ENCODE peak calls at places on chromosomes 6 and 20, in five cellular contexts. M is H54; G is kidney tubule cell; W is CD8-positive, alpha-beta T cell; B is HFF-Myc. X is an unnamed sample.
A peak's percentile ranks its signal among the peaks of the same experiment; 100 is the strongest.

GRCh38 chr6:3517350-3517749 is 60.5 kb upstream of the SLC22A23 start:
- DNase-seq in M (peak; percentile 43), G (peak; percentile 57), W (no peak), B (peak; percentile 22), X (peak; percentile 78)

GRCh38 chr6:53318429-53318828 is 30.3 kb downstream of the ELOVL5 start:
- DNase-seq in M (no peak), G (no peak), W (no peak), B (no peak), X (no peak)

GRCh38 chr6:157631388-157631787 is 191.7 kb upstream of the SNX9 start:
- DNase-seq in M (no peak), G (no peak), W (no peak), B (no peak), X (no peak)

GRCh38 chr6:112690497-112691202 is 343.5 kb downstream of the RFPL4B start:
- DNase-seq in M (no peak), G (no peak), W (no peak), B (no peak), X (no peak)

GRCh38 chr6:162271922-162272321 is 455.6 kb downstream of the PRKN start:
- DNase-seq in M (no peak), G (no peak), W (no peak), B (no peak), X (no peak)

GRCh38 chr20:57568088-57568896 is 7.4 kb downstream of the PCK1 start:
- DNase-seq in M (no peak), G (no peak), W (no peak), B (no peak), X (no peak)

GRCh38 chr6:125191916-125192609 is 38.5 kb downstream of the TPD52L1 start:
- DNase-seq in M (peak; percentile 40), G (peak; percentile 88), W (peak; percentile 31), B (peak; percentile 81), X (peak; percentile 73)

GRCh38 chr6:123534264-123534663 is 102.5 kb downstream of the TRDN start:
- DNase-seq in M (no peak), G (no peak), W (no peak), B (no peak), X (no peak)

GRCh38 chr6:132131777-132132176 is 180.6 kb upstream of the CCN2 start:
- DNase-seq in M (peak; percentile 30), G (peak; percentile 99), W (no peak), B (peak; percentile 94), X (peak; percentile 77)

GRCh38 chr6:155378724-155379123 is 64.4 kb upstream of the TFB1M start:
- DNase-seq in M (no peak), G (no peak), W (no peak), B (no peak), X (no peak)

GRCh38 chr20:18971121-18971520 is 157.5 kb downstream of the SCP2D1 start:
- DNase-seq in M (no peak), G (no peak), W (no peak), B (no peak), X (peak; percentile 34)

GRCh38 chr6:119296036-119297035 is 53.2 kb downstream of the MAN1A1 start:
- DNase-seq in M (no peak), G (no peak), W (no peak), B (no peak), X (no peak)

GRCh38 chr6:24576452-24576851 is 69.5 kb downstream of the KIAA0319 start:
- DNase-seq in M (no peak), G (no peak), W (no peak), B (no peak), X (no peak)

GRCh38 chr6:106084106-106084963 is 1.8 kb upstream of the PRDM1 start:
- DNase-seq in M (no peak), G (peak; percentile 90), W (no peak), B (peak; percentile 77), X (no peak)

GRCh38 chr20:58344741-58345140 is 35.2 kb downstream of the RAB22A start:
- DNase-seq in M (no peak), G (no peak), W (no peak), B (no peak), X (peak; percentile 57)

GRCh38 chr6:80214436-80215022 is 108.1 kb downstream of the BCKDHB start:
- DNase-seq in M (peak; percentile 6), G (peak; percentile 51), W (no peak), B (peak; percentile 16), X (peak; percentile 62)

GRCh38 chr6:91376686-91377085 is 789.8 kb upstream of the MAP3K7 start:
- DNase-seq in M (no peak), G (peak; percentile 31), W (no peak), B (no peak), X (no peak)

GRCh38 chr20:61131944-61132343 is 120.1 kb upstream of the CDH4 start:
- DNase-seq in M (no peak), G (no peak), W (no peak), B (no peak), X (no peak)

X was measured in RWPE1.